ENCODE peak calls at places on chromosomes 1 and 21, in ten cellular contexts. I is lower lobe of right lung; E is adrenal gland; W is body of pancreas; Y is ascending aorta; A is CD8-positive, alpha-beta T cell; L is IMR-90; J is stomach; P is transverse colon; Z is mammary epithelial cell. S is an unnamed sample. For H3K4me1, the result is how much of the 10 kb centered on the place peaks cover.

GRCh38 chr1:125080077-125080476 is 3895.3 kb downstream of the SRGAP2C start:
- DNase-seq in I (no peak), E (no peak), W (no peak), Y (no peak), A (no peak), L (no peak), J (no peak), P (no peak), Z (no peak), S (no peak)

GRCh38 chr1:234208791-234209190 is 164.5 kb upstream of the COA6 start:
- DNase-seq in I (no peak), E (no peak), W (no peak), Y (no peak), A (no peak), L (peak), J (no peak), P (no peak), Z (peak), S (no peak)

GRCh38 chr1:119372493-119373086 is 4.0 kb downstream of the HAO2 start:
- DNase-seq in I (no peak), E (peak), W (peak), Y (no peak), A (no peak), L (no peak), J (no peak), P (peak), Z (peak), S (peak)

GRCh38 chr1:198876371-198876871 is 237.6 kb downstream of the PTPRC start:
- DNase-seq in I (no peak), E (no peak), W (no peak), Y (no peak), A (no peak), L (no peak), J (no peak), P (no peak), Z (no peak), S (no peak)

GRCh38 chr1:24899581-24900485 is 30.2 kb downstream of the RUNX3 start:
- DNase-seq in I (no peak), E (no peak), W (no peak), Y (no peak), A (peak), L (no peak), J (no peak), P (peak), Z (no peak), S (no peak)

GRCh38 chr1:108050911-108051624 is 86.1 kb upstream of the VAV3 start:
- DNase-seq in I (no peak), E (no peak), W (no peak), Y (no peak), A (no peak), L (no peak), J (no peak), P (no peak), Z (no peak), S (no peak)

GRCh38 chr1:20484526-20485462 is 1.2 kb downstream of the CAMK2N1 start:
- DNase-seq in I (no peak), E (peak), W (no peak), Y (no peak), A (no peak), L (no peak), J (no peak), P (no peak), Z (no peak), S (no peak)

GRCh38 chr1:232998138-232998537 is 47.7 kb downstream of the NTPCR start:
- DNase-seq in I (no peak), E (no peak), W (no peak), Y (no peak), A (no peak), L (no peak), J (no peak), P (no peak), Z (no peak), S (no peak)

GRCh38 chr1:68384872-68385390 is 64.8 kb downstream of the RPE65 start:
- DNase-seq in I (no peak), E (peak), W (no peak), Y (no peak), A (no peak), L (peak), J (no peak), P (no peak), Z (peak), S (no peak)

GRCh38 chr1:204408074-204408507 is 3.5 kb downstream of the PPP1R15B start:
- DNase-seq in I (peak), E (peak), W (peak), Y (no peak), A (no peak), L (peak), J (peak), P (peak), Z (peak), S (peak)

GRCh38 chr21:41247976-41248545 is 68.5 kb upstream of the FAM3B start:
- DNase-seq in I (no peak), E (no peak), W (no peak), Y (no peak), A (no peak), L (no peak), J (no peak), P (no peak), Z (no peak), S (no peak)

GRCh38 chr1:66296370-66296769 is 237.6 kb upstream of the SGIP1 start:
- DNase-seq in I (no peak), E (no peak), W (no peak), Y (no peak), A (no peak), L (no peak), J (no peak), P (no peak), Z (no peak), S (no peak)

GRCh38 chr1:151534662-151535278 is 5.3 kb upstream of the TUFT1 start:
- DNase-seq in I (peak), E (peak), W (peak), Y (no peak), A (peak), L (peak), J (peak), P (peak), Z (peak), S (peak)

GRCh38 chr21:44517175-44517899 is 22.7 kb downstream of the KRTAP10-1 start:
- DNase-seq in I (peak), E (no peak), W (peak), Y (no peak), A (no peak), L (peak), J (peak), P (no peak), Z (no peak), S (peak)

GRCh38 chr1:204390731-204391466 is 20.7 kb downstream of the PPP1R15B start:
- DNase-seq in I (no peak), E (no peak), W (no peak), Y (no peak), A (no peak), L (peak), J (peak), P (no peak), Z (no peak), S (no peak)

GRCh38 chr1:26540346-26540745 is 10.8 kb downstream of the RPS6KA1 start:
- DNase-seq in I (no peak), E (no peak), W (no peak), Y (no peak), A (no peak), L (no peak), J (no peak), P (no peak), Z (no peak), S (no peak)
- H3K4me1 ChIP-seq in I (half or more), E (under half), W (under half), Y (under half), A (half or more), L (under half), J (half or more), P (half or more), Z (under half), S (under half)

DNA sequence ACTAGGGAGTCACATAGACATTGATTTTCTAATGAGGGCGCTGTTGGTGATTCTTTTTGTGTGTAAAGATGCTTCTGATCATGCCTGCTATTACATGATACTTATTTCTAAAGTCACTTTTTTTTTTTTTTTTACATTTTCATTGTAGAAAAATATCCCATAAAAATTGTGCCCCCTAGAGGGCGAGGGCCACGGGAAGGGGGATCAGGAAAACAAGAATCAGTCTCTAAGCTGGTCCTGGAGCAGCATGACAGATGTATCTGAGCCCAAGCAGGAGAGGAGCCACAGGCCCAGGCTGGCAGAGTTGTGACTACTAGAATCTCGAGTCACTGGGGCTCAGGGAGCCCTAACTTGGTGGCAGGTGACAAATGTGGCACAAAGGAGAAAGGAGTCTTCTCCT is 28.1 kb downstream of the ZSCAN20 start:
- DNase-seq in I (no peak), E (no peak), W (no peak), Y (no peak), A (no peak), L (no peak), J (no peak), P (no peak), Z (no peak), S (no peak)
- TF ChIP-seq CTCF in I (no peak), E (no peak), W (no peak), Y (no peak), A (no peak), L (peak), J (no peak), P (no peak), Z (no peak), S (peak)

GRCh38 chr21:34669149-34669879 is 520 bp downstream of the CLIC6 start:
- DNase-seq in I (peak), E (no peak), W (no peak), Y (no peak), A (peak), L (no peak), J (peak), P (peak), Z (no peak), S (peak)

GRCh38 chr21:34670220-34670961 is 1.6 kb downstream of the CLIC6 start:
- DNase-seq in I (no peak), E (no peak), W (no peak), Y (no peak), A (no peak), L (no peak), J (peak), P (peak), Z (peak), S (peak)

GRCh38 chr21:34671891-34672290 is 3.1 kb downstream of the CLIC6 start:
- DNase-seq in I (no peak), E (no peak), W (no peak), Y (no peak), A (no peak), L (no peak), J (no peak), P (no peak), Z (no peak), S (no peak)

GRCh38 chr21:34673006-34673405 is 4.2 kb downstream of the CLIC6 start:
- DNase-seq in I (no peak), E (no peak), W (no peak), Y (no peak), A (no peak), L (no peak), J (no peak), P (no peak), Z (no peak), S (no peak)

DNA sequence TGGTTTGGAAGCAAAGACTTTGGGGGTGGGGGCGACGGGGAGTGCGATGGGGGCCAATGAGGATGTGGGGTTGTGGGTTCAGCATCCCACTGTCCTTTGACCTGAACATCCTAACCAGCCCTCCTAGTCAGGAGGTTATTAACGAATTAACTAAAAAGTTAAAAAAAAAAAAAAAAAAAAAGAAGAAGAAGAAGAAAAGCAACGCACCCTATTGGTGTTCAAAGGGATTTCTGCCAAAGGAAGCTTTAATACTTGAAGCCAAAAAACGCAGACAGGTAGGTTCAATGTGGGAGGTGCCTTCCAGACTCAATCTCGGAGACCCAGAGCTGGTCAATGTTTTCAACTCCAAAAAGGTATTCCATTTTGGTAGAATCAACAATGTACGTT is 2.2 kb downstream of the CLIC6 start:
- DNase-seq in I (no peak), E (no peak), W (no peak), Y (no peak), A (no peak), L (no peak), J (no peak), P (no peak), Z (no peak), S (no peak)
- H3K4me3 ChIP-seq in I (peak), E (no peak), W (no peak), Y (peak), A (peak), L (no peak), J (peak), P (no peak), Z (peak), S (no peak)

DNA sequence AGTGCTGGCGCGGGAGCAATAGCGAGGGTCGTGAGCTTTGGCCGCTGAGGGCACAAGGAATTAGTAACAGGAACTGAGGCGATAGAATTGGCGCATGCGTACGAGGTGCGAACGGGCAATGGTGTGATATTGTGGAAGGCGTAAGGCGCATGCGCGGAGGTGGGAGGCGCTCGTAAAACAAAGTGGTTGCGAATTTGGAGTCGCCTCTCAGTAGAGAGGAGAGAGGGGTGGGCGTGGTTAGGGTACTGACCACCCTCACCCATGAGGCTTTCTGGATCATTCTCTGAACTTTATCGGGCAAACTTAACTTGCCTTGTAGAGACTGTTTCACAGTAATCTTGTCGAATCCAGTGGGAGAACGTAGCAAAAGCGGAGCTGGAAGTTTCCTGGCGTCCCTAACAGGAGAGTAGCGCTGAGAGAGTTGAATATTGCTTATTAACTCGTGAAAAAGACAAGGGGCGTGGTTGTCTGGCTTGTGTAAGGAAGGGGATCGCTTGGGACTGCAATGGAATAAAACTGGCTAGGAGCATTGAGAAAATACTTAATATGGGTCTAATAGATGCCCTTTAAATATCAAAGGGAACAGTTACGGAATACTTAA is 427 bp downstream of the CKS1B start:
- DNase-seq in I (peak), E (peak), W (peak), Y (peak), A (peak), L (peak), J (peak), P (peak), Z (peak), S (peak)
- H3K4me1 ChIP-seq in I (under half), E (under half), W (under half), Y (under half), A (under half), L (under half), J (half or more), P (under half), Z (under half), S (under half)